ENCODE peak calls at places on chromosomes 3 and 15, in eight cellular contexts. E is right lobe of liver; A is CD4-positive, CD25-positive, alpha-beta regulatory T cell; Z is PC-3; M is left lung; O is uterus; V is lower lobe of right lung; X is CD8-positive, alpha-beta T cell. N is an unnamed sample. For H3K4me1, the result is how much of the 10 kb centered on the place peaks cover.

GRCh38 chr15:61080209-61081027 is 148.7 kb downstream of the RORA start:
- DNase-seq in E (no peak), A (no peak), Z (no peak), M (no peak), O (no peak), V (no peak), X (no peak), N (no peak)

GRCh38 chr3:179921500-179921899 is 115.2 kb downstream of the PEX5L start:
- DNase-seq in E (no peak), A (no peak), Z (no peak), M (no peak), O (no peak), V (no peak), X (no peak), N (no peak)

GRCh38 chr15:46652256-46652655 is 1017.4 kb downstream of the SQOR start:
- DNase-seq in E (no peak), A (no peak), Z (no peak), M (no peak), O (no peak), V (no peak), X (no peak), N (no peak)

GRCh38 chr15:25437751-25438600 is 848 bp downstream of the UBE3A start:
- DNase-seq in E (peak), A (no peak), Z (peak), M (peak), O (peak), V (peak), X (peak), N (peak)

GRCh38 chr15:76208786-76209424 is 102.4 kb downstream of the ETFA start:
- DNase-seq in E (no peak), A (no peak), Z (no peak), M (no peak), O (no peak), V (no peak), X (no peak), N (no peak)

GRCh38 chr3:43748179-43748578 is 57.4 kb downstream of the ABHD5 start:
- DNase-seq in E (no peak), A (no peak), Z (peak), M (no peak), O (no peak), V (no peak), X (no peak), N (no peak)

GRCh38 chr3:14345496-14346150 is 56.8 kb upstream of the SLC6A6 start:
- DNase-seq in E (no peak), A (no peak), Z (peak), M (no peak), O (no peak), V (no peak), X (no peak), N (no peak)

GRCh38 chr15:66797921-66798320 is 95.9 kb downstream of the SMAD6 start:
- DNase-seq in E (no peak), A (no peak), Z (no peak), M (no peak), O (no peak), V (no peak), X (no peak), N (no peak)

GRCh38 chr15:76234337-76234889 is 76.9 kb downstream of the ETFA start:
- DNase-seq in E (no peak), A (no peak), Z (no peak), M (no peak), O (no peak), V (no peak), X (no peak), N (no peak)

GRCh38 chr3:34258271-34259015 is 460.0 kb downstream of the PDCD6IP start:
- DNase-seq in E (no peak), A (no peak), Z (no peak), M (no peak), O (no peak), V (no peak), X (no peak), N (no peak)

DNA sequence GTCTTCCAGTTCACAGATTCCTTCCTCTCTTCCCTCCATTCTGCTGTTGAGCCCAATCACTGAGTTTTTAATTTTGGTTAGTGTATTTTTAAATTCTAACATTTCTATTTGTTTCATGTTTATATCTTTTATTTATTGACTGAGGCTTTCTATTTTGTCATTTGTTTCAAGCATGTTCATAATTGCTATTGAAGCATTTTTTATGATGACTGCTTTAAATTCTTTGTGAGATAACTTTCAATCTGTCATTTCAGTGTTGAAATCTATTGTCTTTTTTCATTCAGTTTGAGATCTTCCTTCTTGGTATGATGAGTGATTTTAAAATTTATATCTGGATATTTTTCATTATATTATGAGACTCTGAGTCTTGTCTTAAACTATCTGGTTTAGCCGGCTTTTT is 192.3 kb downstream of the RPLP1 start:
- DNase-seq in E (no peak), A (no peak), Z (no peak), M (no peak), O (no peak), V (no peak), X (no peak), N (no peak)
- H3K4me1 ChIP-seq in E (under half), A (under half), Z (under half), M (under half), O (under half), V (under half), X (under half), N (under half)

GRCh38 chr3:17213102-17213501 is 328.3 kb downstream of the PLCL2 start:
- DNase-seq in E (no peak), A (no peak), Z (peak), M (no peak), O (no peak), V (no peak), X (no peak), N (no peak)

GRCh38 chr3:17217588-17217987 is 332.8 kb downstream of the PLCL2 start:
- DNase-seq in E (no peak), A (no peak), Z (no peak), M (no peak), O (no peak), V (no peak), X (no peak), N (no peak)

GRCh38 chr3:17221529-17221928 is 336.8 kb downstream of the PLCL2 start:
- DNase-seq in E (no peak), A (no peak), Z (no peak), M (no peak), O (no peak), V (no peak), X (no peak), N (no peak)

GRCh38 chr3:17219593-17219992 is 334.8 kb downstream of the PLCL2 start:
- DNase-seq in E (no peak), A (no peak), Z (no peak), M (no peak), O (no peak), V (no peak), X (no peak), N (no peak)

GRCh38 chr3:17218587-17218986 is 333.8 kb downstream of the PLCL2 start:
- DNase-seq in E (no peak), A (no peak), Z (no peak), M (no peak), O (no peak), V (no peak), X (no peak), N (no peak)
- H3K4me3 ChIP-seq in E (no peak), A (no peak), Z (no peak), M (no peak), O (no peak), V (no peak), X (no peak), N (no peak)

DNA sequence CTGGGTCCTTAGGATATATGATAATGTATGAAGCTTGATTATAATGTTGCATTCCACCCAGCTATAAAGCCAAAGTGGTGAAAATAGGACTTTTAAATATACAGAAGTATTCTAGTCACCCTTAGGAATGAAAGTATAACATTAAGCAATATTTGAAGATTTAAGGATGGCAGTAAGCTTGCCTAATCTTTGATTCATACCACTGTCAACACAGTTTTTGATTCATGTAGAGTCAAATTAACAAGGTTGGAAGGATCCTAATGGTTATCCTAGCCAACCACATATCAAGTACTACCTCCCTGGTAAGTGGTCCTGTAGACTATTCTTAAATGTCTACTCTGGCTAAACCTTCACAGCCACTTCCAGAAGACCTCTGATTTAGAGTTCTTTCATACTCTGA is 18.6 kb downstream of the ARIH1 start:
- DNase-seq in E (no peak), A (no peak), Z (no peak), M (no peak), O (no peak), V (no peak), X (no peak), N (no peak)
- H3K4me1 ChIP-seq in E (under half), A (under half), Z (under half), M (half or more), O (under half), V (half or more), X (half or more), N (half or more)

GRCh38 chr15:92902723-92903587 is 2.8 kb downstream of the CHD2 start:
- DNase-seq in E (no peak), A (no peak), Z (peak), M (no peak), O (no peak), V (no peak), X (no peak), N (no peak)

GRCh38 chr15:92901053-92901761 is 1.1 kb downstream of the CHD2 start:
- DNase-seq in E (no peak), A (no peak), Z (no peak), M (no peak), O (no peak), V (no peak), X (no peak), N (no peak)

GRCh38 chr15:92900712-92901052 is 558 bp downstream of the CHD2 start:
- DNase-seq in E (no peak), A (no peak), Z (no peak), M (no peak), O (no peak), V (no peak), X (no peak), N (no peak)

GRCh38 chr15:92903588-92903955 is 3.4 kb downstream of the CHD2 start:
- DNase-seq in E (no peak), A (no peak), Z (no peak), M (no peak), O (no peak), V (no peak), X (no peak), N (no peak)

GRCh38 chr15:92902020-92902419 is 1.9 kb downstream of the CHD2 start:
- DNase-seq in E (no peak), A (no peak), Z (no peak), M (no peak), O (no peak), V (no peak), X (no peak), N (no peak)
- H3K4me3 ChIP-seq in E (peak), A (peak), Z (peak), M (peak), O (peak), V (peak), X (peak), N (peak)

GRCh38 chr3:169094204-169094603 is 569.3 kb downstream of the MECOM start:
- DNase-seq in E (no peak), A (no peak), Z (no peak), M (no peak), O (no peak), V (no peak), X (no peak), N (no peak)

GRCh38 chr3:169085827-169086226 is 577.7 kb downstream of the MECOM start:
- DNase-seq in E (no peak), A (no peak), Z (peak), M (no peak), O (no peak), V (no peak), X (no peak), N (no peak)

GRCh38 chr3:169091196-169091595 is 572.3 kb downstream of the MECOM start:
- DNase-seq in E (no peak), A (no peak), Z (no peak), M (no peak), O (no peak), V (no peak), X (no peak), N (no peak)

DNA sequence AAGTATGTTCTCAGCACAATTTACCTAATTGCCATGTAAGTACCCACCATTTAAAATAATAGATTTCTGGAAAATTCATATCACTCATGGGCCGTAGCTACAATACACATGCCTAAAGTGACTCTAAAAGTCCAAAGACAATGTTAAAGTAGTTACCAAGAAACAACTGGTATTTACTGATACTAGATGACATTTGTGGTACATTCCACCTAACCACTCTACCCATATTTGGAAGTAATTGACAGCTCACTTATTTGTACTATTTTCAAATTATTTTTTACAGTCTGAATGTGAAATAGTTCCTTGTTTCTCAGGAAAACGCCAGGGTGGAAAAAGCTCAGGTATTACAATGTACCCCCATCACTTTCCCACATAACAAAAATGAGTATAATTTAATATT is 573.0 kb downstream of the MECOM start:
- DNase-seq in E (no peak), A (no peak), Z (no peak), M (no peak), O (no peak), V (no peak), X (no peak), N (no peak)
- H3K4me1 ChIP-seq in E (under half), A (under half), Z (under half), M (under half), O (under half), V (under half), X (under half), N (under half)

GRCh38 chr3:5304188-5304587 is 116.7 kb downstream of the EDEM1 start:
- DNase-seq in E (no peak), A (no peak), Z (no peak), M (no peak), O (no peak), V (no peak), X (no peak), N (no peak)

GRCh38 chr3:5304789-5305680 is 117.5 kb downstream of the EDEM1 start:
- DNase-seq in E (peak), A (peak), Z (peak), M (no peak), O (no peak), V (no peak), X (no peak), N (no peak)

GRCh38 chr3:5302661-5303060 is 115.2 kb downstream of the EDEM1 start:
- DNase-seq in E (no peak), A (no peak), Z (no peak), M (no peak), O (no peak), V (no peak), X (no peak), N (no peak)

GRCh38 chr3:5309181-5309580 is 121.7 kb downstream of the EDEM1 start:
- DNase-seq in E (no peak), A (no peak), Z (peak), M (no peak), O (no peak), V (no peak), X (no peak), N (no peak)

DNA sequence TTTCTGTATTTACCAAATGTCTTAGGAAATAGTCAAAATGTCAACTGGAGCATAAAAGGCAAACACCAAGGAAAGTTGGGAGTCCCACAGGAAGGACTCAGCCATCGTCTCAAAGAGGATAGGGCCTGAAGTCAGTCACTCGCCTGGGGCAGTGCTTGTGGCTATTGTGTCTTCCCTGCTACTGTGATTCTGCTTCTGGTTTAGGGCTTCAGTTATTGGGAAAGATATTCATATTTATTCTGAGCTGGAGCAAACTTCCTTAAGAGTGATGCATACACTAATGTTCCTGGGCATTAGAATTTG is 118.1 kb downstream of the EDEM1 start:
- DNase-seq in E (no peak), A (no peak), Z (no peak), M (no peak), O (no peak), V (no peak), X (no peak), N (no peak)
- H3K4me3 ChIP-seq in E (no peak), A (no peak), Z (no peak), M (no peak), O (no peak), V (no peak), X (no peak), N (no peak)

GRCh38 chr15:34337557-34338306 is at the start of gene SLC12A6:
- DNase-seq in E (peak), A (peak), Z (peak), M (peak), O (peak), V (peak), X (peak), N (peak)

GRCh38 chr15:34334676-34335075 is 2.9 kb downstream of the SLC12A6 start:
- DNase-seq in E (no peak), A (no peak), Z (peak), M (no peak), O (no peak), V (no peak), X (no peak), N (no peak)

GRCh38 chr15:34336333-34336732 is 1.2 kb downstream of the SLC12A6 start:
- DNase-seq in E (no peak), A (no peak), Z (no peak), M (no peak), O (no peak), V (peak), X (no peak), N (no peak)

GRCh38 chr15:34336947-34337556 is 529 bp downstream of the SLC12A6 start:
- DNase-seq in E (no peak), A (peak), Z (no peak), M (no peak), O (no peak), V (no peak), X (no peak), N (no peak)

DNA sequence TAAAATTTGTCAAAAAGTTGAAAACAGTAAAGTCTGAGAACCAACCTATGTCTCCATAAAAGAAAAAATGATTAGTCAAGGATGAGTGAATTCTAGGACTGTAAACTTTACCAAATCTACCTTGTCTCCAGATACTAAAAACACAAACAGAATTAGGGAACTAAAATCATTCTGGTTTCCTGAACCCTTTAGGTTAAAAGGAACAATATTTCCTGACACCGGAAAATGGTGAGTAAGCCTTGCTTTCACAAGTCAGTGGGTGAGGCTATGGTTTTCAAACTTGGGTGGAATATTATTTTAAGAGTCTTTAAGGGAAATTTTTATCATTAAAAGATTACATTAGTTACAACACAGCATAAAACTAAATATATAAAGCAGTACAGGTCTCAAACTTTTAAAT is 2.4 kb downstream of the SLC12A6 start:
- DNase-seq in E (no peak), A (no peak), Z (peak), M (no peak), O (no peak), V (no peak), X (no peak), N (no peak)
- H3K4me1 ChIP-seq in E (under half), A (half or more), Z (half or more), M (half or more), O (under half), V (half or more), X (half or more), N (under half)